ENCODE peak calls at places on chromosome 9, in four cellular contexts. W is iPS-NIHi11; H is stimulated activated CD4-positive, alpha-beta T cell treated with anti-CD3 and anti-CD28 coated beads, Interleukin-12 subunit alpha, Interleukin-12 subunit beta, amount 100 ng/mL, for 48 hours; G is stimulated activated naive CD8-positive, alpha-beta T cell treated with anti-CD3 and anti-CD28 coated beads, Interleukin-15, amount 100 ng/mL, for 72 hours. V is an unnamed sample.

GRCh38 chr9:125455132-125455531 is 193.5 kb downstream of the GAPVD1 start:
- DNase-seq in G (no peak), W (no peak), H (no peak), V (no peak)

GRCh38 chr9:14910178-14910805 is at the start of gene FREM1:
- DNase-seq in G (no peak), H (no peak), W (peak), V (no peak)

GRCh38 chr9:77616191-77616590 is 31.9 kb downstream of the GNA14 start:
- DNase-seq in H (no peak), G (no peak), W (no peak), V (no peak)

GRCh38 chr9:130428096-130428665 is 16.6 kb upstream of the ASS1 start:
- DNase-seq in G (no peak), W (no peak), H (no peak), V (no peak)

GRCh38 chr9:37309136-37309535 is 113.4 kb upstream of the GRHPR start:
- DNase-seq in G (no peak), H (no peak), W (peak), V (no peak)

GRCh38 chr9:123453904-123454321 is 97.9 kb downstream of the CRB2 start:
- DNase-seq in H (no peak), W (no peak), G (no peak), V (no peak)

GRCh38 chr9:4144869-4145268 is 155.0 kb downstream of the GLIS3 start:
- DNase-seq in W (no peak), G (no peak), H (no peak), V (no peak)

GRCh38 chr9:100112677-100113336 is 13.8 kb downstream of the INVS start:
- DNase-seq in W (no peak), G (no peak), H (no peak), V (no peak)

GRCh38 chr9:133667759-133668450 is 31.7 kb downstream of the DBH start:
- DNase-seq in H (no peak), W (no peak), G (no peak), V (no peak)

GRCh38 chr9:116701940-116702642 is 15.0 kb downstream of the TRIM32 start:
- DNase-seq in H (no peak), W (no peak), G (no peak), V (no peak)

GRCh38 chr9:976805-977360 is 428 bp downstream of the DMRT3 start:
- DNase-seq in H (no peak), G (peak), W (peak), V (no peak)

GRCh38 chr9:123320814-123321213 is 35.2 kb upstream of the CRB2 start:
- DNase-seq in W (no peak), H (no peak), G (no peak), V (no peak)

GRCh38 chr9:77954018-77954417 is 77.6 kb downstream of the GNAQ start:
- DNase-seq in W (no peak), H (no peak), G (no peak), V (no peak)

GRCh38 chr9:70639853-70640814 is 225.7 kb upstream of the KLF9 start:
- DNase-seq in H (no peak), G (no peak), W (peak), V (peak)

GRCh38 chr9:26746357-26747072 is 146.1 kb downstream of the CAAP1 start:
- DNase-seq in G (no peak), W (peak), H (no peak), V (no peak)

GRCh38 chr9:84146893-84147705 is 166.5 kb downstream of the RMI1 start:
- DNase-seq in G (no peak), W (no peak), H (no peak), V (no peak)

GRCh38 chr9:2758162-2758950 is 41.0 kb downstream of the KCNV2 start:
- DNase-seq in W (no peak), G (no peak), H (no peak), V (no peak)

V was measured in OCI-M1.